ENCODE peak calls at places on chromosomes 3 and 15, in eight cellular contexts. One of them, this sample, is unnamed.

GRCh38 chr3:99872633-99873254 is 55.1 kb downstream of the CMSS1 start:
- DNase-seq in mammary epithelial cell: no peak
- DNase-seq in uterus: no peak
- DNase-seq in sigmoid colon: no peak
- DNase-seq in Panc1: no peak
- DNase-seq in adrenal gland: no peak
- DNase-seq in spleen: no peak
- DNase-seq in left ventricle myocardium inferior: no peak
- DNase-seq in this sample: no peak

GRCh38 chr3:31733234-31733667 is 200.5 kb downstream of the STT3B start:
- DNase-seq in mammary epithelial cell: peak; percentile 2
- DNase-seq in uterus: peak; percentile 27
- DNase-seq in sigmoid colon: no peak
- DNase-seq in Panc1: no peak
- DNase-seq in adrenal gland: peak; percentile 29
- DNase-seq in spleen: no peak
- DNase-seq in left ventricle myocardium inferior: no peak
- DNase-seq in this sample: no peak

GRCh38 chr15:75153084-75153483 is 48.6 kb upstream of the C15orf39 start:
- DNase-seq in mammary epithelial cell: no peak
- DNase-seq in uterus: no peak
- DNase-seq in sigmoid colon: no peak
- DNase-seq in Panc1: no peak
- DNase-seq in adrenal gland: no peak
- DNase-seq in spleen: no peak
- DNase-seq in left ventricle myocardium inferior: no peak
- DNase-seq in this sample: no peak

GRCh38 chr15:37102315-37103021 is 2.1 kb upstream of the MEIS2 start:
- DNase-seq in mammary epithelial cell: no peak
- DNase-seq in uterus: peak; percentile 58
- DNase-seq in sigmoid colon: peak; percentile 71
- DNase-seq in Panc1: peak; percentile 18
- DNase-seq in adrenal gland: no peak
- DNase-seq in spleen: peak; percentile 49
- DNase-seq in left ventricle myocardium inferior: no peak
- DNase-seq in this sample: no peak

GRCh38 chr3:55524565-55525244 is 37.6 kb upstream of the WNT5A start:
- DNase-seq in mammary epithelial cell: peak; percentile 80
- DNase-seq in uterus: no peak
- DNase-seq in sigmoid colon: no peak
- DNase-seq in Panc1: no peak
- DNase-seq in adrenal gland: no peak
- DNase-seq in spleen: no peak
- DNase-seq in left ventricle myocardium inferior: no peak
- DNase-seq in this sample: no peak

GRCh38 chr3:186248850-186249249 is 113.2 kb downstream of the DGKG start:
- DNase-seq in mammary epithelial cell: no peak
- DNase-seq in uterus: no peak
- DNase-seq in sigmoid colon: no peak
- DNase-seq in Panc1: no peak
- DNase-seq in adrenal gland: no peak
- DNase-seq in spleen: no peak
- DNase-seq in left ventricle myocardium inferior: no peak
- DNase-seq in this sample: no peak

GRCh38 chr15:65791335-65792129 is 561 bp downstream of the DENND4A start:
- DNase-seq in mammary epithelial cell: no peak
- DNase-seq in uterus: peak; percentile 79
- DNase-seq in sigmoid colon: peak; percentile 89
- DNase-seq in Panc1: no peak
- DNase-seq in adrenal gland: peak; percentile 77
- DNase-seq in spleen: peak; percentile 91
- DNase-seq in left ventricle myocardium inferior: peak; percentile 60
- DNase-seq in this sample: peak; percentile 69

GRCh38 chr3:98613616-98614015 is 20.2 kb upstream of the CPOX start:
- DNase-seq in mammary epithelial cell: no peak
- DNase-seq in uterus: no peak
- DNase-seq in sigmoid colon: no peak
- DNase-seq in Panc1: no peak
- DNase-seq in adrenal gland: no peak
- DNase-seq in spleen: no peak
- DNase-seq in left ventricle myocardium inferior: no peak
- DNase-seq in this sample: no peak

GRCh38 chr3:77081240-77081661 is 41.4 kb downstream of the ROBO2 start:
- DNase-seq in mammary epithelial cell: peak; percentile 45
- DNase-seq in uterus: no peak
- DNase-seq in sigmoid colon: no peak
- DNase-seq in Panc1: no peak
- DNase-seq in adrenal gland: no peak
- DNase-seq in spleen: no peak
- DNase-seq in left ventricle myocardium inferior: peak; percentile 26
- DNase-seq in this sample: no peak

GRCh38 chr3:5021571-5022092 is 42.4 kb downstream of the BHLHE40 start:
- DNase-seq in mammary epithelial cell: peak; percentile 92
- DNase-seq in uterus: no peak
- DNase-seq in sigmoid colon: no peak
- DNase-seq in Panc1: peak; percentile 55
- DNase-seq in adrenal gland: no peak
- DNase-seq in spleen: peak; percentile 36
- DNase-seq in left ventricle myocardium inferior: no peak
- DNase-seq in this sample: no peak

GRCh38 chr3:186940965-186941364 is 10.6 kb downstream of the ST6GAL1 start:
- DNase-seq in mammary epithelial cell: no peak
- DNase-seq in uterus: peak; percentile 43
- DNase-seq in sigmoid colon: no peak
- DNase-seq in Panc1: no peak
- DNase-seq in adrenal gland: no peak
- DNase-seq in spleen: no peak
- DNase-seq in left ventricle myocardium inferior: peak; percentile 58
- DNase-seq in this sample: no peak

GRCh38 chr3:25572919-25573385 is 91.8 kb downstream of the TOP2B start:
- DNase-seq in mammary epithelial cell: no peak
- DNase-seq in uterus: no peak
- DNase-seq in sigmoid colon: no peak
- DNase-seq in Panc1: no peak
- DNase-seq in adrenal gland: no peak
- DNase-seq in spleen: no peak
- DNase-seq in left ventricle myocardium inferior: no peak
- DNase-seq in this sample: no peak

GRCh38 chr15:90465930-90466567 is 63.7 kb upstream of the CRTC3 start:
- DNase-seq in mammary epithelial cell: peak; percentile 43
- DNase-seq in uterus: no peak
- DNase-seq in sigmoid colon: no peak
- DNase-seq in Panc1: no peak
- DNase-seq in adrenal gland: no peak
- DNase-seq in spleen: no peak
- DNase-seq in left ventricle myocardium inferior: no peak
- DNase-seq in this sample: no peak

GRCh38 chr3:194142156-194142910 is 6.4 kb downstream of the HES1 start:
- DNase-seq in mammary epithelial cell: no peak
- DNase-seq in uterus: peak; percentile 71
- DNase-seq in sigmoid colon: peak; percentile 87
- DNase-seq in Panc1: no peak
- DNase-seq in adrenal gland: no peak
- DNase-seq in spleen: no peak
- DNase-seq in left ventricle myocardium inferior: peak; percentile 59
- DNase-seq in this sample: peak; percentile 79

GRCh38 chr3:128382221-128382807 is 84.4 kb downstream of the DNAJB8 start:
- DNase-seq in mammary epithelial cell: no peak
- DNase-seq in uterus: peak; percentile 81
- DNase-seq in sigmoid colon: peak; percentile 84
- DNase-seq in Panc1: no peak
- DNase-seq in adrenal gland: peak; percentile 61
- DNase-seq in spleen: no peak
- DNase-seq in left ventricle myocardium inferior: peak; percentile 44
- DNase-seq in this sample: no peak

GRCh38 chr15:62280625-62281024 is 115.5 kb upstream of the C2CD4B start:
- DNase-seq in mammary epithelial cell: no peak
- DNase-seq in uterus: no peak
- DNase-seq in sigmoid colon: no peak
- DNase-seq in Panc1: no peak
- DNase-seq in adrenal gland: no peak
- DNase-seq in spleen: no peak
- DNase-seq in left ventricle myocardium inferior: no peak
- DNase-seq in this sample: no peak

GRCh38 chr15:35505152-35505551 is 40.8 kb downstream of the DPH6 start:
- DNase-seq in mammary epithelial cell: no peak
- DNase-seq in uterus: no peak
- DNase-seq in sigmoid colon: no peak
- DNase-seq in Panc1: no peak
- DNase-seq in adrenal gland: no peak
- DNase-seq in spleen: no peak
- DNase-seq in left ventricle myocardium inferior: no peak
- DNase-seq in this sample: no peak

GRCh38 chr15:39156636-39157255 is 424.1 kb upstream of the THBS1 start:
- DNase-seq in mammary epithelial cell: no peak
- DNase-seq in uterus: no peak
- DNase-seq in sigmoid colon: peak; percentile 64
- DNase-seq in Panc1: no peak
- DNase-seq in adrenal gland: no peak
- DNase-seq in spleen: no peak
- DNase-seq in left ventricle myocardium inferior: peak; percentile 46
- DNase-seq in this sample: peak; percentile 68

GRCh38 chr3:52248165-52248541 is 2.6 kb downstream of the PPM1M start:
- DNase-seq in mammary epithelial cell: no peak
- DNase-seq in uterus: no peak
- DNase-seq in sigmoid colon: no peak
- DNase-seq in Panc1: no peak
- DNase-seq in adrenal gland: no peak
- DNase-seq in spleen: peak; percentile 76
- DNase-seq in left ventricle myocardium inferior: no peak
- DNase-seq in this sample: peak; percentile 55

GRCh38 chr3:141773676-141774075 is 10.5 kb downstream of the GRK7 start:
- DNase-seq in mammary epithelial cell: no peak
- DNase-seq in uterus: no peak
- DNase-seq in sigmoid colon: no peak
- DNase-seq in Panc1: no peak
- DNase-seq in adrenal gland: no peak
- DNase-seq in spleen: no peak
- DNase-seq in left ventricle myocardium inferior: no peak
- DNase-seq in this sample: no peak

GRCh38 chr3:129855454-129856419 is 37.8 kb downstream of the TMCC1 start:
- DNase-seq in mammary epithelial cell: peak; percentile 31
- DNase-seq in uterus: no peak
- DNase-seq in sigmoid colon: no peak
- DNase-seq in Panc1: no peak
- DNase-seq in adrenal gland: peak; percentile 38
- DNase-seq in spleen: no peak
- DNase-seq in left ventricle myocardium inferior: no peak
- DNase-seq in this sample: no peak

GRCh38 chr3:110881069-110881468 is 190.5 kb upstream of the NECTIN3 start:
- DNase-seq in mammary epithelial cell: peak; percentile 79
- DNase-seq in uterus: peak; percentile 12
- DNase-seq in sigmoid colon: peak; percentile 87
- DNase-seq in Panc1: no peak
- DNase-seq in adrenal gland: peak; percentile 33
- DNase-seq in spleen: no peak
- DNase-seq in left ventricle myocardium inferior: peak; percentile 22
- DNase-seq in this sample: no peak

GRCh38 chr3:158152186-158152585 is 42.3 kb downstream of the RSRC1 start:
- DNase-seq in mammary epithelial cell: peak; percentile 60
- DNase-seq in uterus: no peak
- DNase-seq in sigmoid colon: no peak
- DNase-seq in Panc1: peak; percentile 32
- DNase-seq in adrenal gland: no peak
- DNase-seq in spleen: no peak
- DNase-seq in left ventricle myocardium inferior: no peak
- DNase-seq in this sample: no peak

GRCh38 chr3:169144691-169145090 is 518.8 kb downstream of the MECOM start:
- DNase-seq in mammary epithelial cell: peak; percentile 28
- DNase-seq in uterus: no peak
- DNase-seq in sigmoid colon: no peak
- DNase-seq in Panc1: no peak
- DNase-seq in adrenal gland: no peak
- DNase-seq in spleen: no peak
- DNase-seq in left ventricle myocardium inferior: no peak
- DNase-seq in this sample: no peak
- H3K4me3 ChIP-seq in mammary epithelial cell: peak overlapping the region; percentile 96
- H3K4me3 ChIP-seq in uterus: no peak overlapping the region
- H3K4me3 ChIP-seq in sigmoid colon: no peak overlapping the region
- H3K4me3 ChIP-seq in Panc1: no peak overlapping the region
- H3K4me3 ChIP-seq in adrenal gland: no peak overlapping the region
- H3K4me3 ChIP-seq in spleen: no peak overlapping the region
- H3K4me3 ChIP-seq in left ventricle myocardium inferior: peak overlapping the region; percentile 71
- H3K4me3 ChIP-seq in this sample: peak overlapping the region; percentile 53

GRCh38 chr15:80182611-80183210 is 29.9 kb downstream of the FAH start:
- DNase-seq in mammary epithelial cell: no peak
- DNase-seq in uterus: no peak
- DNase-seq in sigmoid colon: no peak
- DNase-seq in Panc1: no peak
- DNase-seq in adrenal gland: no peak
- DNase-seq in spleen: no peak
- DNase-seq in left ventricle myocardium inferior: no peak
- DNase-seq in this sample: no peak
- H3K36me3 ChIP-seq in mammary epithelial cell: no peaks in the 10 kb centered on the region
- H3K36me3 ChIP-seq in uterus: no peaks in the 10 kb centered on the region
- H3K36me3 ChIP-seq in sigmoid colon: no peaks in the 10 kb centered on the region
- H3K36me3 ChIP-seq in Panc1: peaks cover 2% of the 10 kb centered on the region
- H3K36me3 ChIP-seq in adrenal gland: no peaks in the 10 kb centered on the region
- H3K36me3 ChIP-seq in spleen: peaks cover 28% of the 10 kb centered on the region
- H3K36me3 ChIP-seq in left ventricle myocardium inferior: peaks cover 50% of the 10 kb centered on the region
- H3K36me3 ChIP-seq in this sample: peaks cover 29% of the 10 kb centered on the region

GRCh38 chr3:108150200-108150599 is 59.4 kb upstream of the CD47 start:
- DNase-seq in mammary epithelial cell: no peak
- DNase-seq in uterus: no peak
- DNase-seq in sigmoid colon: no peak
- DNase-seq in Panc1: no peak
- DNase-seq in adrenal gland: no peak
- DNase-seq in spleen: no peak
- DNase-seq in left ventricle myocardium inferior: no peak
- DNase-seq in this sample: no peak

GRCh38 chr3:108156312-108156853 is 65.6 kb upstream of the CD47 start:
- DNase-seq in mammary epithelial cell: no peak
- DNase-seq in uterus: no peak
- DNase-seq in sigmoid colon: no peak
- DNase-seq in Panc1: no peak
- DNase-seq in adrenal gland: no peak
- DNase-seq in spleen: no peak
- DNase-seq in left ventricle myocardium inferior: no peak
- DNase-seq in this sample: no peak

GRCh38 chr3:108152261-108152660 is 61.4 kb upstream of the CD47 start:
- DNase-seq in mammary epithelial cell: no peak
- DNase-seq in uterus: no peak
- DNase-seq in sigmoid colon: no peak
- DNase-seq in Panc1: no peak
- DNase-seq in adrenal gland: no peak
- DNase-seq in spleen: no peak
- DNase-seq in left ventricle myocardium inferior: no peak
- DNase-seq in this sample: no peak

GRCh38 chr3:108157275-108157674 is 64.9 kb downstream of the IFT57 start:
- DNase-seq in mammary epithelial cell: no peak
- DNase-seq in uterus: no peak
- DNase-seq in sigmoid colon: no peak
- DNase-seq in Panc1: no peak
- DNase-seq in adrenal gland: no peak
- DNase-seq in spleen: no peak
- DNase-seq in left ventricle myocardium inferior: no peak
- DNase-seq in this sample: no peak

GRCh38 chr3:108153451-108153981 is 62.7 kb upstream of the CD47 start:
- DNase-seq in mammary epithelial cell: peak; percentile 60
- DNase-seq in uterus: no peak
- DNase-seq in sigmoid colon: no peak
- DNase-seq in Panc1: no peak
- DNase-seq in adrenal gland: peak; percentile 39
- DNase-seq in spleen: no peak
- DNase-seq in left ventricle myocardium inferior: no peak
- DNase-seq in this sample: no peak
- TF ChIP-seq CTCF in mammary epithelial cell: peak; percentile 39
- TF ChIP-seq CTCF in uterus: no peak
- TF ChIP-seq CTCF in sigmoid colon: no peak
- TF ChIP-seq CTCF in Panc1: peak; percentile 73
- TF ChIP-seq CTCF in adrenal gland: peak; percentile 58
- TF ChIP-seq CTCF in spleen: peak; percentile 9
- TF ChIP-seq CTCF in left ventricle myocardium inferior: peak; percentile 27
- TF ChIP-seq CTCF in this sample: peak; percentile 31

GRCh38 chr15:71186971-71187960 is 72.0 kb downstream of the THSD4 start:
- DNase-seq in mammary epithelial cell: no peak
- DNase-seq in uterus: no peak
- DNase-seq in sigmoid colon: no peak
- DNase-seq in Panc1: no peak
- DNase-seq in adrenal gland: no peak
- DNase-seq in spleen: no peak
- DNase-seq in left ventricle myocardium inferior: no peak
- DNase-seq in this sample: no peak
- H3K4me3 ChIP-seq in mammary epithelial cell: no peak overlapping the region
- H3K4me3 ChIP-seq in uterus: no peak overlapping the region
- H3K4me3 ChIP-seq in sigmoid colon: no peak overlapping the region
- H3K4me3 ChIP-seq in Panc1: no peak overlapping the region
- H3K4me3 ChIP-seq in adrenal gland: no peak overlapping the region
- H3K4me3 ChIP-seq in spleen: no peak overlapping the region
- H3K4me3 ChIP-seq in left ventricle myocardium inferior: no peak overlapping the region
- H3K4me3 ChIP-seq in this sample: no peak overlapping the region